ENCODE peak calls at places on chromosome 19, in four cellular contexts. One of them, this sample, is unnamed.

GRCh38 chr19:14116918-14117578 is 514 bp downstream of the PRKACA start:
- DNase-seq in GM12878: no peak
- DNase-seq in HepG2: no peak
- DNase-seq in K562: peak; percentile 41
- DNase-seq in this sample: no peak

GRCh38 chr19:35169226-35169995 is 14.9 kb downstream of the FXYD5 start:
- DNase-seq in GM12878: no peak
- DNase-seq in K562: no peak
- DNase-seq in HepG2: no peak
- DNase-seq in this sample: no peak

GRCh38 chr19:50830266-50831025 is 2.9 kb downstream of the KLK15 start:
- DNase-seq in GM12878: no peak
- DNase-seq in K562: no peak
- DNase-seq in HepG2: no peak
- DNase-seq in this sample: no peak

GRCh38 chr19:34269968-34270621 is 15.7 kb downstream of the GARRE1 start:
- DNase-seq in K562: peak; percentile 53
- DNase-seq in GM12878: peak; percentile 62
- DNase-seq in HepG2: peak; percentile 46
- DNase-seq in this sample: peak; percentile 31

GRCh38 chr19:30214651-30215051 is 157.5 kb upstream of the ZNF536 start:
- DNase-seq in K562: no peak
- DNase-seq in HepG2: no peak
- DNase-seq in GM12878: peak; percentile 1
- DNase-seq in this sample: no peak

GRCh38 chr19:13086341-13086740 is 16.3 kb downstream of the LYL1 start:
- DNase-seq in HepG2: no peak
- DNase-seq in GM12878: no peak
- DNase-seq in K562: no peak
- DNase-seq in this sample: no peak

GRCh38 chr19:7757358-7757757 is 5.7 kb upstream of the CLEC4M start:
- DNase-seq in GM12878: no peak
- DNase-seq in K562: no peak
- DNase-seq in HepG2: no peak
- DNase-seq in this sample: no peak

GRCh38 chr19:29268103-29268502 is 55.2 kb upstream of the UQCRFS1 start:
- DNase-seq in GM12878: no peak
- DNase-seq in K562: no peak
- DNase-seq in HepG2: no peak
- DNase-seq in this sample: no peak

GRCh38 chr19:41327499-41328156 is 17.7 kb downstream of the CCDC97 start:
- DNase-seq in HepG2: no peak
- DNase-seq in GM12878: no peak
- DNase-seq in K562: peak; percentile 30
- DNase-seq in this sample: no peak

GRCh38 chr19:35216026-35216832 is 12.3 kb downstream of the FAM187B start:
- DNase-seq in K562: no peak
- DNase-seq in HepG2: no peak
- DNase-seq in GM12878: no peak
- DNase-seq in this sample: no peak

GRCh38 chr19:42512743-42513304 is 15.5 kb downstream of the CEACAM1 start:
- DNase-seq in GM12878: peak; percentile 71
- DNase-seq in K562: no peak
- DNase-seq in HepG2: no peak
- DNase-seq in this sample: no peak

GRCh38 chr19:47421844-47422395 is 2.6 kb upstream of the MEIS3 start:
- DNase-seq in GM12878: no peak
- DNase-seq in K562: no peak
- DNase-seq in HepG2: no peak
- DNase-seq in this sample: no peak

GRCh38 chr19:13920940-13921744 is 15.1 kb downstream of the CC2D1A start:
- DNase-seq in K562: peak; percentile 77
- DNase-seq in GM12878: peak; percentile 25
- DNase-seq in HepG2: peak; percentile 57
- DNase-seq in this sample: peak; percentile 53

GRCh38 chr19:23800868-23801267 is 42.2 kb upstream of the ZNF681 start:
- DNase-seq in K562: no peak
- DNase-seq in HepG2: no peak
- DNase-seq in GM12878: no peak
- DNase-seq in this sample: no peak

GRCh38 chr19:27794444-27795042 is 1418.4 kb downstream of the UQCRFS1 start:
- DNase-seq in K562: peak; percentile 45
- DNase-seq in GM12878: no peak
- DNase-seq in HepG2: peak; percentile 16
- DNase-seq in this sample: no peak

GRCh38 chr19:2016041-2016807 is 710 bp upstream of the BTBD2 start:
- DNase-seq in GM12878: peak; percentile 46
- DNase-seq in HepG2: peak; percentile 63
- DNase-seq in K562: peak; percentile 76
- DNase-seq in this sample: peak; percentile 68

GRCh38 chr19:1151917-1152601 is 22.0 kb downstream of the SBNO2 start:
- DNase-seq in HepG2: no peak
- DNase-seq in K562: no peak
- DNase-seq in GM12878: no peak
- DNase-seq in this sample: no peak

GRCh38 chr19:51097166-51097736 is 11.0 kb downstream of the CTU1 start:
- DNase-seq in GM12878: no peak
- DNase-seq in K562: peak; percentile 76
- DNase-seq in HepG2: peak; percentile 34
- DNase-seq in this sample: peak; percentile 72

GRCh38 chr19:50728084-50728737 is 5.0 kb downstream of the CLEC11A start:
- DNase-seq in GM12878: no peak
- DNase-seq in K562: peak; percentile 99
- DNase-seq in HepG2: peak; percentile 20
- DNase-seq in this sample: peak; percentile 91

GRCh38 chr19:29666634-29667389 is 1.6 kb downstream of the PLEKHF1 start:
- DNase-seq in K562: peak; percentile 58
- DNase-seq in GM12878: no peak
- DNase-seq in HepG2: peak; percentile 55
- DNase-seq in this sample: no peak

GRCh38 chr19:28292822-28293500 is 920.0 kb downstream of the UQCRFS1 start:
- DNase-seq in HepG2: no peak
- DNase-seq in K562: no peak
- DNase-seq in GM12878: no peak
- DNase-seq in this sample: no peak

GRCh38 chr19:51094696-51095279 is 12.1 kb upstream of the KLK14 start:
- DNase-seq in K562: peak; percentile 56
- DNase-seq in GM12878: no peak
- DNase-seq in HepG2: peak; percentile 13
- DNase-seq in this sample: peak; percentile 71

GRCh38 chr19:681029-681626 is 4.9 kb downstream of the FSTL3 start:
- DNase-seq in HepG2: no peak
- DNase-seq in GM12878: no peak
- DNase-seq in K562: peak; percentile 93
- DNase-seq in this sample: peak; percentile 94

GRCh38 chr19:41939861-41940442 is 11.7 kb upstream of the ERFL start:
- DNase-seq in HepG2: no peak
- DNase-seq in K562: peak; percentile 73
- DNase-seq in GM12878: no peak
- DNase-seq in this sample: no peak

GRCh38 chr19:584240-585001 is 5.3 kb upstream of the HCN2 start:
- DNase-seq in GM12878: no peak
- DNase-seq in HepG2: no peak
- DNase-seq in K562: peak; percentile 69
- DNase-seq in this sample: peak; percentile 77

GRCh38 chr19:30391052-30391451 is 18.9 kb downstream of the ZNF536 start:
- DNase-seq in HepG2: no peak
- DNase-seq in GM12878: no peak
- DNase-seq in K562: no peak
- DNase-seq in this sample: no peak

GRCh38 chr19:8367327-8368001 is 3.5 kb downstream of the ANGPTL4 start:
- DNase-seq in GM12878: no peak
- DNase-seq in HepG2: no peak
- DNase-seq in K562: peak; percentile 57
- DNase-seq in this sample: peak; percentile 45

GRCh38 chr19:15466851-15467733 is 2.7 kb upstream of the RASAL3 start:
- DNase-seq in HepG2: no peak
- DNase-seq in GM12878: peak; percentile 97
- DNase-seq in K562: no peak
- DNase-seq in this sample: no peak

GRCh38 chr19:15471639-15472101 is 7.3 kb upstream of the RASAL3 start:
- DNase-seq in GM12878: no peak
- DNase-seq in HepG2: no peak
- DNase-seq in K562: no peak
- DNase-seq in this sample: no peak

GRCh38 chr19:15468675-15469512 is 4.5 kb upstream of the RASAL3 start:
- DNase-seq in GM12878: no peak
- DNase-seq in K562: no peak
- DNase-seq in HepG2: no peak
- DNase-seq in this sample: no peak

GRCh38 chr19:15467734-15468214 is 3.4 kb upstream of the RASAL3 start:
- DNase-seq in K562: no peak
- DNase-seq in GM12878: no peak
- DNase-seq in HepG2: no peak
- DNase-seq in this sample: no peak

GRCh38 chr19:15469513-15470297 is 5.4 kb upstream of the RASAL3 start:
- DNase-seq in HepG2: no peak
- DNase-seq in GM12878: no peak
- DNase-seq in K562: no peak
- DNase-seq in this sample: no peak
- TF ChIP-seq FOXM1 in HepG2: no peak
- TF ChIP-seq FOXM1 in GM12878: no peak
- TF ChIP-seq FOXM1 in K562: no peak
- TF ChIP-seq FOXM1 in this sample: no peak

DNA sequence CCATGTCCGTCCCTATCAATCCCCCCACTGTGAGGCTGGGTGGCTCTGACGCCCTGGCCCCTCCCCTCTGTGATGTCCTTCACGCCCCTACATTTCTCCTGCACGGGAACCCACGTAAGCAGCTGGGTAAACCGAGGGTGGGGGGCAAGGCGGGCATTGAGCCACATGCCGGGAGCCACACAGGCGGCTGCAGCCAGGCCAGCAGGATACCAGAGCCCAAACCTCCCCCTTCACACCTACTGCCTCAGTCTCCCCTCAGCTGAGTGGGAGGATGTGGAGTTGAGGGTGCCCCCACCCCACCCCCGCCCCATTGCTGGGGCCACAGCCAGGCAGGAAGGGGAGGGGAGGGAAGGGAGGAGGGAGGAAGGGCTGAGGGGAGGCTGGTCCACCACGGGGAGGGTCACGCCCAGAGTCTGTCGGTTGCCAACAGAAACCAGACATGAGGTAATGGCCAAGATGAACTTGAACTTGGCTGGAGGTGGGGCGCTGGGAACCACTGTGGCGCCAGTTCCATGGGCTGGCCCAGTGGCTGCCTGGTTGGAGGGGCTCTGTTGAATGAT is 20.9 kb downstream of the SMIM24 start:
- DNase-seq in GM12878: no peak
- DNase-seq in HepG2: no peak
- DNase-seq in K562: peak; percentile 45
- DNase-seq in this sample: no peak
- TF ChIP-seq FOXK2 in GM12878: no peak
- TF ChIP-seq FOXK2 in HepG2: no peak
- TF ChIP-seq FOXK2 in K562: no peak
- TF ChIP-seq FOXK2 in this sample: no peak

GRCh38 chr19:40220674-40221073 is 2.5 kb upstream of the TTC9B start:
- DNase-seq in K562: no peak
- DNase-seq in GM12878: no peak
- DNase-seq in HepG2: no peak
- DNase-seq in this sample: no peak

GRCh38 chr19:40217027-40217810 is 965 bp downstream of the TTC9B start:
- DNase-seq in HepG2: no peak
- DNase-seq in K562: peak; percentile 80
- DNase-seq in GM12878: no peak
- DNase-seq in this sample: no peak

GRCh38 chr19:40217921-40218890 is at the start of gene TTC9B:
- DNase-seq in K562: peak; percentile 71
- DNase-seq in HepG2: no peak
- DNase-seq in GM12878: no peak
- DNase-seq in this sample: peak; percentile 51

GRCh38 chr19:40221858-40222619 is 3.9 kb upstream of the TTC9B start:
- DNase-seq in HepG2: peak; percentile 90
- DNase-seq in K562: peak; percentile 84
- DNase-seq in GM12878: peak; percentile 51
- DNase-seq in this sample: peak; percentile 89

DNA sequence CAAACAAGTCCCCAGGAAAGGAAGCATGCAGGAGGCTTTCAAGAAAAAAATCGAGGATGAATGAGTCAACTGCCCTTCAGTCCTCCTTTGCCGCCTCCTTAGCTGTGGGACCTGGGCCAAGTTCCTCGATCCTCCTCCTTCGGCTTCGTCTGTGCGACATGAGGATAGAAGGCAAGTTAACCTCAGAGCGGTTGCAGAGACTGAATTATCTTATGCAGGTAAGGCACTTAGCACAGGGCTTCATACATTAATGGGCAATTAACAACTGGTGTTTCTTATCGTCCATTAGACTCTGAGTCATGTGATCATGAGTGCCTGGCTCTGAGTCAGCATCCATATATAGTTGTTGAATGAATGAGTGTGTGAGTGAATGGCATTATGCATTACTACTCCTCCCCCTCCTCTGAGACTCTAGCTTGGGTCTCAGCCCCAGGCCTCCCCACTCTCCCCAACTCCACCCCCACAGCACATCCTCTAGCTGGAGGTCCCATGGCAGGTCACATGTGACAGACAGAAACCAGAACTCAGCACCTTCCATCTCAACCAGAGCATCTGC is 1.6 kb upstream of the TTC9B start:
- DNase-seq in K562: peak; percentile 64
- DNase-seq in GM12878: no peak
- DNase-seq in HepG2: no peak
- DNase-seq in this sample: no peak
- TF ChIP-seq FOXM1 in K562: no peak
- TF ChIP-seq FOXM1 in GM12878: no peak
- TF ChIP-seq FOXM1 in HepG2: no peak
- TF ChIP-seq FOXM1 in this sample: no peak

DNA sequence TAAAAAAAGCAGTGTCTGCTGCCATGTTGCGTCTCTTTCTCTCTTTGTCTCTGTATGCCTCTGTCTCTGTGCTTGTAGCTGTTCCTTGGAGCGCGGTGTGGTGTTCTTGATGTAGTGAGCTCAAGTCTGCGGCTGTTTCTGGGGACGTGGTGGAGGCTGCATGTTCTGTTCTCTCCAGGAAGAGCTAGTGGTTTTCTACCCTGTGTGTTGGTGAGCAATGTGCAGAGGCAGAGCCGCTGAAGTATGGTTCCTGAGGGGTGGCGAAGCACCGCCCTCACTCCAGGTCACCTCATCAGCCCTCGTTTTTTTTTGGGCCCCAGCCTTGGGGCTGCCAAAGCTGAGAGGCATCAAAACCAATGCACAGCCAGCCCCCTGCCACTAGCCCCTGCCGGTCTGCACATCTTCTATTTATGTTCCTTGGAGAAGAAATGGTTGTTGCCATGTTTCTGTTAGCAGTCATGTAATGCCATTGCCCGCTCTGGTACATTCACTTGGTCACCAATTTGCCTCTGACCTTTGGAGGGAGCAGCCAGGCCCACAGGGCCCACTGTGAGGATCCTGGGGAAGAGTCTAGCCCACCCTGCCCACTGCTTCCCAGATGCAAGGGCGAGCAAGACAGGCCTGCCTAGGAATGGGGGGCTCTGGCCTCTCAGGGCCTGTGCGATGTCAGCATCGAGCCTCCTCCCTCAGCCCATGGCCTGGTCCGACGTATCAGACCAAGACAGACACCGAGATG is 7.2 kb downstream of the HNRNPL start:
- DNase-seq in GM12878: no peak
- DNase-seq in HepG2: no peak
- DNase-seq in K562: no peak
- DNase-seq in this sample: no peak
- TF ChIP-seq FOXK2 in GM12878: no peak
- TF ChIP-seq FOXK2 in HepG2: no peak
- TF ChIP-seq FOXK2 in K562: no peak
- TF ChIP-seq FOXK2 in this sample: no peak

GRCh38 chr19:19033176-19033425 is 216 bp downstream of the SUGP2 start:
- DNase-seq in GM12878: no peak
- DNase-seq in HepG2: no peak
- DNase-seq in K562: no peak
- DNase-seq in this sample: no peak
- TF ChIP-seq FOXM1 in GM12878: no peak
- TF ChIP-seq FOXM1 in HepG2: no peak
- TF ChIP-seq FOXM1 in K562: no peak
- TF ChIP-seq FOXM1 in this sample: peak; percentile 29